ENCODE peak calls at places on chromosomes 16 and 17, in nine cellular contexts. One of them, this sample, is unnamed.

GRCh38 chr17:20059728-20060188 is 50.6 kb downstream of the SPECC1 start:
- DNase-seq in HepG2: peak
- DNase-seq in HEK293T: no peak
- DNase-seq in stromal cell of bone marrow: no peak
- DNase-seq in non-pigmented ciliary epithelial cell: no peak
- DNase-seq in omental fat pad: no peak
- DNase-seq in fibroblast of the aortic adventitia: no peak
- DNase-seq in hypothalamus: no peak
- DNase-seq in Kasumi-1: no peak
- DNase-seq in this sample: peak

GRCh38 chr17:59851431-59852375 is 41.0 kb downstream of the TUBD1 start:
- DNase-seq in stromal cell of bone marrow: peak
- DNase-seq in Kasumi-1: no peak
- DNase-seq in HEK293T: no peak
- DNase-seq in HepG2: no peak
- DNase-seq in omental fat pad: no peak
- DNase-seq in hypothalamus: no peak
- DNase-seq in fibroblast of the aortic adventitia: peak
- DNase-seq in non-pigmented ciliary epithelial cell: peak
- DNase-seq in this sample: peak

GRCh38 chr16:64534180-64534780 is 587.6 kb downstream of the CDH11 start:
- DNase-seq in Kasumi-1: no peak
- DNase-seq in stromal cell of bone marrow: no peak
- DNase-seq in HEK293T: no peak
- DNase-seq in HepG2: no peak
- DNase-seq in fibroblast of the aortic adventitia: peak
- DNase-seq in omental fat pad: no peak
- DNase-seq in non-pigmented ciliary epithelial cell: no peak
- DNase-seq in hypothalamus: no peak
- DNase-seq in this sample: no peak

GRCh38 chr16:12354296-12354818 is 377.8 kb downstream of the SNX29 start:
- DNase-seq in Kasumi-1: no peak
- DNase-seq in stromal cell of bone marrow: no peak
- DNase-seq in HEK293T: no peak
- DNase-seq in omental fat pad: no peak
- DNase-seq in hypothalamus: peak
- DNase-seq in HepG2: no peak
- DNase-seq in fibroblast of the aortic adventitia: no peak
- DNase-seq in non-pigmented ciliary epithelial cell: no peak
- DNase-seq in this sample: no peak

GRCh38 chr17:82520041-82520910 is 744 bp downstream of the FOXK2 start:
- DNase-seq in stromal cell of bone marrow: no peak
- DNase-seq in Kasumi-1: peak
- DNase-seq in HEK293T: no peak
- DNase-seq in fibroblast of the aortic adventitia: peak
- DNase-seq in HepG2: no peak
- DNase-seq in non-pigmented ciliary epithelial cell: no peak
- DNase-seq in omental fat pad: no peak
- DNase-seq in hypothalamus: peak
- DNase-seq in this sample: no peak

GRCh38 chr16:10031473-10031872 is 150.8 kb downstream of the GRIN2A start:
- DNase-seq in stromal cell of bone marrow: no peak
- DNase-seq in HEK293T: no peak
- DNase-seq in fibroblast of the aortic adventitia: no peak
- DNase-seq in non-pigmented ciliary epithelial cell: no peak
- DNase-seq in hypothalamus: no peak
- DNase-seq in Kasumi-1: no peak
- DNase-seq in HepG2: no peak
- DNase-seq in omental fat pad: no peak
- DNase-seq in this sample: no peak

GRCh38 chr16:22397459-22397858 is 23.0 kb upstream of the CDR2 start:
- DNase-seq in hypothalamus: no peak
- DNase-seq in stromal cell of bone marrow: peak
- DNase-seq in Kasumi-1: no peak
- DNase-seq in HEK293T: no peak
- DNase-seq in fibroblast of the aortic adventitia: peak
- DNase-seq in non-pigmented ciliary epithelial cell: peak
- DNase-seq in HepG2: no peak
- DNase-seq in omental fat pad: no peak
- DNase-seq in this sample: peak

GRCh38 chr16:76194621-76195015 is 82.6 kb upstream of the CNTNAP4 start:
- DNase-seq in HepG2: no peak
- DNase-seq in fibroblast of the aortic adventitia: no peak
- DNase-seq in omental fat pad: no peak
- DNase-seq in Kasumi-1: no peak
- DNase-seq in HEK293T: no peak
- DNase-seq in hypothalamus: no peak
- DNase-seq in stromal cell of bone marrow: peak
- DNase-seq in non-pigmented ciliary epithelial cell: peak
- DNase-seq in this sample: no peak

GRCh38 chr17:57946798-57947358 is 8.3 kb downstream of the CUEDC1 start:
- DNase-seq in HEK293T: no peak
- DNase-seq in stromal cell of bone marrow: peak
- DNase-seq in Kasumi-1: peak
- DNase-seq in omental fat pad: no peak
- DNase-seq in HepG2: peak
- DNase-seq in fibroblast of the aortic adventitia: peak
- DNase-seq in non-pigmented ciliary epithelial cell: peak
- DNase-seq in hypothalamus: peak
- DNase-seq in this sample: peak

GRCh38 chr17:35900693-35901487 is 20.7 kb upstream of the CCL5 start:
- DNase-seq in HepG2: no peak
- DNase-seq in HEK293T: peak
- DNase-seq in hypothalamus: no peak
- DNase-seq in omental fat pad: no peak
- DNase-seq in fibroblast of the aortic adventitia: peak
- DNase-seq in Kasumi-1: no peak
- DNase-seq in non-pigmented ciliary epithelial cell: no peak
- DNase-seq in stromal cell of bone marrow: no peak
- DNase-seq in this sample: no peak

GRCh38 chr17:40124279-40125141 is 2.7 kb downstream of the MSL1 start:
- DNase-seq in hypothalamus: no peak
- DNase-seq in non-pigmented ciliary epithelial cell: no peak
- DNase-seq in fibroblast of the aortic adventitia: peak
- DNase-seq in HepG2: no peak
- DNase-seq in HEK293T: peak
- DNase-seq in omental fat pad: no peak
- DNase-seq in stromal cell of bone marrow: no peak
- DNase-seq in Kasumi-1: no peak
- DNase-seq in this sample: peak

GRCh38 chr17:49443862-49444261 is 29.2 kb upstream of the PHB1 start:
- DNase-seq in HepG2: peak
- DNase-seq in omental fat pad: no peak
- DNase-seq in hypothalamus: no peak
- DNase-seq in Kasumi-1: no peak
- DNase-seq in HEK293T: no peak
- DNase-seq in non-pigmented ciliary epithelial cell: no peak
- DNase-seq in fibroblast of the aortic adventitia: peak
- DNase-seq in stromal cell of bone marrow: no peak
- DNase-seq in this sample: peak

GRCh38 chr17:75876938-75877751 is 1.2 kb downstream of the TRIM47 start:
- DNase-seq in HEK293T: no peak
- DNase-seq in fibroblast of the aortic adventitia: peak
- DNase-seq in stromal cell of bone marrow: peak
- DNase-seq in Kasumi-1: no peak
- DNase-seq in HepG2: peak
- DNase-seq in hypothalamus: peak
- DNase-seq in non-pigmented ciliary epithelial cell: no peak
- DNase-seq in omental fat pad: peak
- DNase-seq in this sample: peak

GRCh38 chr16:4362476-4363250 is 9.0 kb upstream of the VASN start:
- DNase-seq in stromal cell of bone marrow: no peak
- DNase-seq in omental fat pad: no peak
- DNase-seq in Kasumi-1: no peak
- DNase-seq in HEK293T: no peak
- DNase-seq in hypothalamus: no peak
- DNase-seq in non-pigmented ciliary epithelial cell: no peak
- DNase-seq in HepG2: no peak
- DNase-seq in fibroblast of the aortic adventitia: no peak
- DNase-seq in this sample: no peak

GRCh38 chr17:31492880-31493655 is 101.6 kb downstream of the RAB11FIP4 start:
- DNase-seq in stromal cell of bone marrow: no peak
- DNase-seq in HEK293T: no peak
- DNase-seq in non-pigmented ciliary epithelial cell: no peak
- DNase-seq in hypothalamus: no peak
- DNase-seq in fibroblast of the aortic adventitia: no peak
- DNase-seq in HepG2: no peak
- DNase-seq in omental fat pad: no peak
- DNase-seq in Kasumi-1: peak
- DNase-seq in this sample: no peak